ENCODE peak calls at places on chromosomes 4 and X, in nine cellular contexts. M, N, G, B, D, O, P, L and I are unnamed samples.

GRCh38 chr4:131609039-131609438 is 1540.1 kb upstream of the PCDH10 start:
- DNase-seq in M (no peak), O (no peak), L (no peak), N (no peak), D (no peak), B (no peak), G (no peak), P (no peak), I (no peak)

GRCh38 chr4:94976371-94977011 is 218.7 kb downstream of the BMPR1B start:
- DNase-seq in P (no peak), M (no peak), D (no peak), L (no peak), N (no peak), B (peak), O (peak), G (peak), I (no peak)

GRCh38 chr4:7146059-7146763 is 46.1 kb upstream of the SORCS2 start:
- DNase-seq in D (no peak), P (no peak), O (no peak), B (no peak), M (no peak), L (no peak), N (no peak), G (no peak), I (no peak)

GRCh38 chr4:56243107-56243506 is 144.2 kb downstream of the AASDH start:
- DNase-seq in L (no peak), D (no peak), M (no peak), B (no peak), N (no peak), P (no peak), O (no peak), G (no peak), I (no peak)

GRCh38 chr4:39719804-39720580 is 22.1 kb downstream of the UBE2K start:
- DNase-seq in D (no peak), O (no peak), G (no peak), P (no peak), N (no peak), L (no peak), B (peak), M (no peak), I (no peak)

GRCh38 chrX:69229436-69229835 is 64.2 kb upstream of the PJA1 start:
- DNase-seq in O (peak), P (no peak), G (peak), M (no peak), N (no peak), B (peak), L (no peak), D (no peak), I (no peak)

GRCh38 chrX:21153503-21153902 is 220.7 kb upstream of the CNKSR2 start:
- DNase-seq in L (no peak), P (no peak), B (peak), D (no peak), M (no peak), N (no peak), G (no peak), O (no peak), I (no peak)

GRCh38 chr4:143381171-143382118 is 44.8 kb downstream of the GAB1 start:
- DNase-seq in G (no peak), M (peak), N (no peak), B (peak), O (peak), D (no peak), P (no peak), L (peak), I (no peak)

GRCh38 chrX:41302293-41302868 is 31.6 kb upstream of the DDX3X start:
- DNase-seq in M (no peak), G (no peak), L (no peak), P (no peak), O (peak), D (no peak), B (no peak), N (no peak), I (no peak)

GRCh38 chrX:154486052-154486395 is 391 bp downstream of the UBL4A start:
- DNase-seq in D (no peak), O (no peak), P (peak), L (no peak), N (no peak), G (no peak), B (no peak), M (peak), I (no peak)

GRCh38 chrX:127519323-127519722 is 532.9 kb downstream of the ACTRT1 start:
- DNase-seq in N (no peak), P (no peak), M (no peak), D (no peak), B (no peak), L (no peak), O (no peak), G (no peak), I (no peak)

GRCh38 chrX:53160297-53160983 is 64.6 kb downstream of the KDM5C start:
- DNase-seq in N (no peak), L (no peak), P (no peak), M (no peak), O (no peak), G (no peak), D (no peak), B (peak), I (no peak)

GRCh38 chr4:142901166-142901662 is 55.1 kb upstream of the INPP4B start:
- DNase-seq in M (no peak), L (no peak), B (peak), G (peak), D (no peak), O (peak), N (no peak), P (no peak), I (no peak)

GRCh38 chrX:72304877-72305276 is 837 bp downstream of the CITED1 start:
- DNase-seq in P (no peak), M (no peak), B (no peak), G (no peak), D (no peak), N (no peak), O (no peak), L (no peak), I (no peak)

GRCh38 chr4:79198886-79199591 is 126.8 kb downstream of the NAA11 start:
- DNase-seq in M (no peak), N (no peak), O (no peak), G (no peak), L (peak), B (peak), P (no peak), D (no peak), I (no peak)

GRCh38 chrX:18036394-18036793 is 175.3 kb upstream of the RAI2 start:
- DNase-seq in D (no peak), N (no peak), B (no peak), L (no peak), O (no peak), M (no peak), G (no peak), P (no peak), I (no peak)

GRCh38 chr4:107736924-107737448 is 17.0 kb upstream of the PAPSS1 start:
- DNase-seq in D (no peak), O (peak), L (no peak), B (peak), M (peak), G (no peak), N (no peak), P (peak), I (no peak)

GRCh38 chr4:147940144-147940543 is 208.3 kb downstream of the ARHGAP10 start:
- DNase-seq in O (no peak), M (no peak), N (no peak), B (peak), P (no peak), G (no peak), L (no peak), D (no peak), I (no peak)

GRCh38 chr4:48103483-48104139 is 30.4 kb downstream of the TXK start:
- DNase-seq in M (no peak), P (no peak), O (no peak), D (no peak), G (no peak), N (no peak), B (no peak), L (no peak), I (no peak)